ENCODE peak calls at places on chromosomes 3 and 15, in four cellular contexts. B is EL, D is retina, V is M059J. Z is an unnamed sample.

GRCh38 chr15:28994142-28994829 is 108.5 kb downstream of the APBA2 start:
- DNase-seq in D (no peak), V (no peak), B (no peak), Z (no peak)

GRCh38 chr3:38313263-38313662 is 31.2 kb downstream of the SLC22A14 start:
- DNase-seq in V (no peak), D (no peak), B (no peak), Z (peak; percentile 3)

GRCh38 chr15:96344706-96345559 is 14.4 kb downstream of the NR2F2 start:
- DNase-seq in V (no peak), D (peak; percentile 48), B (peak; percentile 19), Z (no peak)

GRCh38 chr15:28947241-28947674 is 61.5 kb downstream of the APBA2 start:
- DNase-seq in D (no peak), V (no peak), B (no peak), Z (peak; percentile 39)

GRCh38 chr3:52896613-52897012 is 735 bp downstream of the STIMATE start:
- DNase-seq in V (peak; percentile 3), D (no peak), B (peak; percentile 15), Z (peak; percentile 23)

GRCh38 chr3:177336841-177337430 is 139.7 kb upstream of the TBL1XR1 start:
- DNase-seq in B (peak; percentile 17), D (no peak), V (no peak), Z (no peak)

GRCh38 chr15:76196286-76196948 is 114.9 kb downstream of the ETFA start:
- DNase-seq in D (no peak), B (peak; percentile 90), V (peak; percentile 94), Z (peak; percentile 93)

GRCh38 chr3:109275702-109276293 is 40.5 kb downstream of the DPPA2 start:
- DNase-seq in D (peak; percentile 58), V (peak; percentile 61), B (peak; percentile 47), Z (no peak)

GRCh38 chr3:197718904-197719303 is 17.8 kb downstream of the RUBCN start:
- DNase-seq in V (peak; percentile 100), B (peak; percentile 90), D (no peak), Z (no peak)

GRCh38 chr3:170815340-170815739 is 54.7 kb downstream of the RPL22L1 start:
- DNase-seq in D (no peak), V (peak; percentile 32), B (no peak), Z (no peak)

GRCh38 chr15:55327392-55327791 is 8.4 kb downstream of the PIGB start:
- DNase-seq in B (no peak), V (no peak), D (no peak), Z (no peak)

GRCh38 chr3:28667646-28668376 is 319.2 kb upstream of the AZI2 start:
- DNase-seq in B (peak; percentile 59), V (peak; percentile 45), D (peak; percentile 72), Z (peak; percentile 52)

GRCh38 chr15:79872358-79873017 is 24.3 kb downstream of the MTHFS start:
- DNase-seq in V (peak; percentile 95), B (peak; percentile 44), D (no peak), Z (no peak)

GRCh38 chr15:38351466-38351865 is 98.8 kb downstream of the SPRED1 start:
- DNase-seq in D (no peak), V (no peak), B (no peak), Z (no peak)

GRCh38 chr3:155744626-155745324 is at the start of gene PLCH1:
- DNase-seq in B (peak; percentile 54), D (peak; percentile 94), V (peak; percentile 76), Z (peak; percentile 65)

GRCh38 chr3:51391566-51392300 is 648 bp downstream of the RBM15B start:
- DNase-seq in B (peak; percentile 41), D (peak; percentile 74), V (peak; percentile 22), Z (no peak)

GRCh38 chr15:80706161-80706560 is 11.1 kb downstream of the ABHD17C start:
- DNase-seq in V (no peak), D (no peak), B (no peak), Z (no peak)

GRCh38 chr3:44419923-44420650 is 57.4 kb downstream of the ZNF445 start:
- DNase-seq in B (no peak), D (no peak), V (no peak), Z (no peak)

GRCh38 chr3:110318108-110318507 is 753.5 kb upstream of the NECTIN3 start:
- DNase-seq in B (peak; percentile 9), D (no peak), V (peak; percentile 76), Z (no peak)

GRCh38 chr15:69921626-69922624 is 175.8 kb downstream of the TLE3 start:
- DNase-seq in D (no peak), V (no peak), B (no peak), Z (no peak)

GRCh38 chr3:23797490-23797889 is 8.3 kb upstream of the UBE2E1 start:
- DNase-seq in D (no peak), B (no peak), V (no peak), Z (no peak)

GRCh38 chr3:27391796-27392195 is 22.6 kb upstream of the NEK10 start:
- DNase-seq in D (no peak), B (no peak), V (no peak), Z (no peak)

GRCh38 chr3:99534951-99535704 is 103.3 kb upstream of the COL8A1 start:
- DNase-seq in V (peak; percentile 60), D (no peak), B (peak; percentile 86), Z (no peak)

GRCh38 chr3:107068980-107069379 is 308.3 kb upstream of the CCDC54 start:
- DNase-seq in B (peak; percentile 81), D (no peak), V (peak; percentile 87), Z (no peak)

GRCh38 chr15:58398053-58398452 is 33.7 kb upstream of the LIPC start:
- DNase-seq in V (no peak), D (no peak), B (no peak), Z (peak; percentile 33)

GRCh38 chr15:66401130-66402021 is 14.7 kb downstream of the MAP2K1 start:
- DNase-seq in V (no peak), B (peak; percentile 10), D (no peak), Z (no peak)

GRCh38 chr3:185864767-185865166 is 39.9 kb upstream of the IGF2BP2 start:
- DNase-seq in D (no peak), V (no peak), B (no peak), Z (no peak)

GRCh38 chr3:60294181-60294580 is 957.1 kb downstream of the FHIT start:
- DNase-seq in B (no peak), V (peak; percentile 61), D (no peak), Z (no peak)

GRCh38 chr15:38012894-38013293 is 78.5 kb downstream of the TMCO5A start:
- DNase-seq in D (no peak), V (no peak), B (no peak), Z (no peak)

GRCh38 chr15:69480932-69481331 is 28.3 kb downstream of the RPLP1 start:
- DNase-seq in B (no peak), V (no peak), D (no peak), Z (no peak)

GRCh38 chr3:122415104-122415744 is 638 bp downstream of the WDR5B start:
- DNase-seq in D (no peak), B (peak; percentile 54), V (peak; percentile 71), Z (peak; percentile 62)

GRCh38 chr3:25573386-25574171 is 91.1 kb downstream of the TOP2B start:
- DNase-seq in V (peak; percentile 92), B (peak; percentile 93), D (no peak), Z (peak; percentile 66)

GRCh38 chr15:94670436-94671034 is 439.2 kb downstream of the MCTP2 start:
- DNase-seq in D (peak; percentile 47), V (peak; percentile 32), B (peak; percentile 28), Z (peak; percentile 57)